ENCODE peak calls at places on chromosome 5, in five cellular contexts. T is activated CD8-positive, alpha-beta memory T cell treated with anti-CD3 and anti-CD28 coated beads for 4 hours; Y is activated T-helper 9 cell treated with anti-CD3 and anti-CD28 coated beads, Interleukin-2, amount 50 U/mL, for 16 hours; M is sciatic nerve; B is AG10803. U is an unnamed sample.

GRCh38 chr5:153780876-153781275 is 257.8 kb downstream of the FAM114A2 start:
- DNase-seq in B (no peak), Y (no peak), T (no peak), M (no peak), U (no peak)

GRCh38 chr5:60698316-60698715 is 1.6 kb downstream of the DEPDC1B start:
- DNase-seq in Y (no peak), B (no peak), M (no peak), T (no peak), U (no peak)

GRCh38 chr5:31809037-31809910 is 170.3 kb downstream of the PDZD2 start:
- DNase-seq in M (peak), B (peak), T (no peak), Y (no peak), U (peak)

GRCh38 chr5:139212484-139212883 is 14.3 kb upstream of the SIL1 start:
- DNase-seq in M (no peak), Y (no peak), B (no peak), T (no peak), U (no peak)

GRCh38 chr5:151417712-151418111 is 29.7 kb upstream of the SLC36A1 start:
- DNase-seq in M (no peak), Y (no peak), B (no peak), T (no peak), U (no peak)

GRCh38 chr5:32522429-32523143 is 62.8 kb upstream of the SUB1 start:
- DNase-seq in T (no peak), M (no peak), B (peak), Y (no peak), U (peak)

GRCh38 chr5:122751293-122751753 is 23.6 kb upstream of the SNX2 start:
- DNase-seq in Y (no peak), M (no peak), B (peak), T (no peak), U (peak)

GRCh38 chr5:64158827-64159226 is 6.8 kb upstream of the RNF180 start:
- DNase-seq in Y (no peak), T (no peak), M (no peak), B (no peak), U (peak)

GRCh38 chr5:15249152-15249551 is 250.8 kb upstream of the FBXL7 start:
- DNase-seq in Y (no peak), T (no peak), M (no peak), B (peak), U (peak)

GRCh38 chr5:111755264-111755941 is 1.6 kb downstream of the NREP start:
- DNase-seq in M (no peak), B (no peak), T (no peak), Y (no peak), U (no peak)

GRCh38 chr5:19322716-19323485 is 665.1 kb downstream of the CDH18 start:
- DNase-seq in M (no peak), T (no peak), B (no peak), Y (no peak), U (no peak)

GRCh38 chr5:174876-175465 is 16.3 kb upstream of the LRRC14B start:
- DNase-seq in T (no peak), B (no peak), Y (no peak), M (no peak), U (no peak)

GRCh38 chr5:96344678-96345612 is 88.1 kb downstream of the PCSK1 start:
- DNase-seq in M (no peak), B (peak), T (no peak), Y (no peak), U (peak)

GRCh38 chr5:37723147-37723961 is 116.5 kb downstream of the GDNF start:
- DNase-seq in B (peak), Y (no peak), T (no peak), M (no peak), U (peak)

GRCh38 chr5:172179032-172179989 is 8.7 kb downstream of the STK10 start:
- DNase-seq in M (no peak), B (no peak), Y (no peak), T (no peak), U (no peak)

GRCh38 chr5:139710370-139711066 is 62.4 kb downstream of the CXXC5 start:
- DNase-seq in T (peak), M (peak), B (peak), Y (peak), U (no peak)

GRCh38 chr5:87411586-87412416 is 929 bp downstream of the CCNH start:
- DNase-seq in M (no peak), T (peak), B (peak), Y (no peak), U (peak)

GRCh38 chr5:129904667-129905466 is 602 bp downstream of the CHSY3 start:
- DNase-seq in M (peak), Y (no peak), T (no peak), B (peak), U (peak)

GRCh38 chr5:124981901-124982300 is 235.5 kb upstream of the ZNF608 start:
- DNase-seq in B (no peak), T (no peak), Y (no peak), M (no peak), U (no peak)

GRCh38 chr5:79552984-79553383 is 39.0 kb upstream of the HOMER1 start:
- DNase-seq in M (no peak), T (no peak), B (peak), Y (no peak), U (peak)